ENCODE peak calls at places on chromosomes 6 and 20, in five cellular contexts. One of them, this sample, is unnamed.

GRCh38 chr6:42316390-42316970 is 98.8 kb upstream of the MRPS10 start:
- DNase-seq in K562: peak
- DNase-seq in A549: peak
- DNase-seq in HepG2: no peak
- DNase-seq in H1: no peak
- DNase-seq in this sample: peak

GRCh38 chr6:151958332-151958731 is 150.8 kb downstream of the ESR1 start:
- DNase-seq in K562: no peak
- DNase-seq in A549: no peak
- DNase-seq in HepG2: no peak
- DNase-seq in H1: no peak
- DNase-seq in this sample: no peak

GRCh38 chr6:55445648-55446204 is 118.5 kb downstream of the GFRAL start:
- DNase-seq in K562: peak
- DNase-seq in A549: peak
- DNase-seq in HepG2: peak
- DNase-seq in H1: no peak
- DNase-seq in this sample: peak

GRCh38 chr20:5510446-5510845 is 193.7 kb upstream of the PROKR2 start:
- DNase-seq in K562: no peak
- DNase-seq in A549: no peak
- DNase-seq in HepG2: no peak
- DNase-seq in H1: peak
- DNase-seq in this sample: no peak

GRCh38 chr20:50786703-50787102 is 8.2 kb upstream of the BCAS4 start:
- DNase-seq in K562: no peak
- DNase-seq in A549: no peak
- DNase-seq in HepG2: no peak
- DNase-seq in H1: no peak
- DNase-seq in this sample: no peak

GRCh38 chr20:11311659-11312058 is 606.0 kb upstream of the BTBD3 start:
- DNase-seq in K562: no peak
- DNase-seq in A549: no peak
- DNase-seq in HepG2: no peak
- DNase-seq in H1: no peak
- DNase-seq in this sample: no peak

GRCh38 chr6:134073156-134073555 is 20.7 kb upstream of the SLC2A12 start:
- DNase-seq in K562: no peak
- DNase-seq in A549: no peak
- DNase-seq in HepG2: no peak
- DNase-seq in H1: no peak
- DNase-seq in this sample: no peak

GRCh38 chr6:155517282-155517681 is 61.6 kb upstream of the NOX3 start:
- DNase-seq in K562: no peak
- DNase-seq in A549: no peak
- DNase-seq in HepG2: no peak
- DNase-seq in H1: no peak
- DNase-seq in this sample: no peak

GRCh38 chr6:139017227-139017626 is 11.3 kb upstream of the ABRACL start:
- DNase-seq in K562: no peak
- DNase-seq in A549: no peak
- DNase-seq in HepG2: no peak
- DNase-seq in H1: peak
- DNase-seq in this sample: no peak

GRCh38 chr6:150670311-150670710 is 70.6 kb downstream of the PLEKHG1 start:
- DNase-seq in K562: no peak
- DNase-seq in A549: no peak
- DNase-seq in HepG2: no peak
- DNase-seq in H1: no peak
- DNase-seq in this sample: no peak

GRCh38 chr20:46688151-46689081 is 828 bp downstream of the TP53RK start:
- DNase-seq in K562: no peak
- DNase-seq in A549: peak
- DNase-seq in HepG2: no peak
- DNase-seq in H1: no peak
- DNase-seq in this sample: peak

GRCh38 chr20:23820493-23820892 is 6.0 kb downstream of the CST2 start:
- DNase-seq in K562: no peak
- DNase-seq in A549: peak
- DNase-seq in HepG2: no peak
- DNase-seq in H1: no peak
- DNase-seq in this sample: no peak

GRCh38 chr6:121607716-121608115 is 172.3 kb downstream of the GJA1 start:
- DNase-seq in K562: no peak
- DNase-seq in A549: no peak
- DNase-seq in HepG2: no peak
- DNase-seq in H1: no peak
- DNase-seq in this sample: no peak

GRCh38 chr20:63642518-63643247 is 10.5 kb downstream of the STMN3 start:
- DNase-seq in K562: no peak
- DNase-seq in A549: no peak
- DNase-seq in HepG2: no peak
- DNase-seq in H1: peak
- DNase-seq in this sample: no peak

GRCh38 chr6:16095180-16095579 is 33.7 kb upstream of the MYLIP start:
- DNase-seq in K562: no peak
- DNase-seq in A549: no peak
- DNase-seq in HepG2: no peak
- DNase-seq in H1: no peak
- DNase-seq in this sample: no peak

GRCh38 chr20:24146231-24146634 is 157.7 kb upstream of the GGTLC1 start:
- DNase-seq in K562: no peak
- DNase-seq in A549: no peak
- DNase-seq in HepG2: no peak
- DNase-seq in H1: no peak
- DNase-seq in this sample: no peak

GRCh38 chr6:1868561-1869261 is 259.0 kb downstream of the FOXC1 start:
- DNase-seq in K562: no peak
- DNase-seq in A549: no peak
- DNase-seq in HepG2: no peak
- DNase-seq in H1: no peak
- DNase-seq in this sample: no peak

GRCh38 chr6:40044196-40044595 is 109.9 kb upstream of the MOCS1 start:
- DNase-seq in K562: no peak
- DNase-seq in A549: no peak
- DNase-seq in HepG2: no peak
- DNase-seq in H1: no peak
- DNase-seq in this sample: no peak
- TF ChIP-seq MAX in K562: no peak
- TF ChIP-seq MAX in A549: no peak
- TF ChIP-seq MAX in HepG2: no peak
- TF ChIP-seq MAX in H1: no peak
- TF ChIP-seq MAX in this sample: no peak

DNA sequence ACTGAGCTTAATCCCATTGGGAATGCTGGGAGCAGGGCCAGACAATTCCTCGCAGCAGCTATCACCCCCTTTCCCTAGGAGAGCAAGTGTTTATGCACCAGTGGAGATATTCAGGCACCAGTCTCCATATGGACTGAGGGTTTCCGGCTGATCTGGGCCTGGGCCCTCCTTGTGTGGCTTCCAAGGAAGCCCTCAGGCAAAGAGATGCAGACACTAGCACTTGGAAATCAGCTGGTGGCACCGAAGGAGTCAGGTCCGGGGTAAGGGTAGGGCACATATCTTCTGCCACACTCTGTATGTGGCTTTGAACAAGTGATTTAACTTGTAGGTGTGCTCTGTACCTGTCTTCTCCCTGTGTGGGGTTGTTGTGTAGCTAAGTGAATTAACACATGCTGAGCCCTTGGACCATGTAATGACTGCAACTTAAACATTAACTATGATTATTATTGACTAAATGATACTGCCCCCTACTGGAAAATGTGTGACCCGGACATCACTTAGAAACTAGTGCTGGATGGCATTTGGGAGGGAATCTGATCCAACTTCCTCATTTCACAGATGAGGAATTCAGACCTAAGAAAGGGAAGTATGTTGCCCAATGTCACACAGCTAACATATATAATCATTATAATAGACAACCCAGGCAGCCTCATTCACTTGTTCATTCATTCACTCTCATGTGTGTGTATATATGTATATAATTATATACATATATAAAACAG is 19.3 kb upstream of the WFDC2 start:
- DNase-seq in K562: peak
- DNase-seq in A549: peak
- DNase-seq in HepG2: peak
- DNase-seq in H1: no peak
- DNase-seq in this sample: peak
- TF ChIP-seq JUN in K562: no peak
- TF ChIP-seq JUN in A549: no peak
- TF ChIP-seq JUN in HepG2: no peak
- TF ChIP-seq JUN in H1: no peak
- TF ChIP-seq JUN in this sample: no peak

GRCh38 chr6:46338098-46338497 is 153.2 kb downstream of the RCAN2 start:
- DNase-seq in K562: no peak
- DNase-seq in A549: no peak
- DNase-seq in HepG2: no peak
- DNase-seq in H1: no peak
- DNase-seq in this sample: no peak
- H3K27ac ChIP-seq in K562: no peak
- H3K27ac ChIP-seq in A549: no peak
- H3K27ac ChIP-seq in HepG2: no peak
- H3K27ac ChIP-seq in H1: no peak
- H3K27ac ChIP-seq in this sample: no peak

DNA sequence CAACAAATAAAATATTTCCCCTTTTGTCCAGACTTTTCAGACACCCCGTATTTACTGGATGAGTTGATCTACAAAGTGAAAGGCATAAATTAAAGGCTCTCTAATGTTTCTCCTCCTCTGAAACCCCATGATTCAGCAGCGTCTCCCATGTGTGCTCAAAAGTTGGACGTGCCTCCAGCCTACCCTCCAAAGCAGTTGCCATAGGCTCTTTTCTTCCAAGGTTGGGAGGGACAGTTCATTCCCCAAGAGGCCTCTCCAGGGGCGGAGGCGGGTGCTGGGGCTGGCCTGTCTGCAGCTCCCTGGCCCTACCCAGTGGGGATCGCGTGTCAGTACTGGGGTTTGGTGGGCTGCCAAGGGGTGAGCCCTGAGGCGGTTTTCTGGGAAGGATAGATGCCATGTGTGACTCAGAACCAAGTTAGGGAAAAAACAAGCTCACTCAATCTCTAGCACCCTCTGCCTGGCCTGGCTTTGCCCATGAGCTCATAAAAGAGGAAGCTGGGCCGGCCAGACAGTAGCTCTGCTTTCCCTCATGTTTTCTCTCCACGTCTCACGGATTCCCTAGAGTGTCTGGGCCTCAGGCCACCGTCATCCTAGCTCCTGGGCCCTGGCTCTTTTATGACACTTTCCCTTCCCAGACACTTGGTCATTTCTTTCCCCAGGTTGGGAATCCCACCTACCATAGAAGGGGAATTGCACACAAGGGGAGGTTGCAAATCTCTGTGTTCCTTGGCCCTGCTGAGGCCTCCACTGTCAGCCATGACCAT is 8.0 kb upstream of the IER3 start:
- DNase-seq in K562: peak
- DNase-seq in A549: peak
- DNase-seq in HepG2: no peak
- DNase-seq in H1: no peak
- DNase-seq in this sample: peak
- TF ChIP-seq MAX in K562: no peak
- TF ChIP-seq MAX in A549: peak
- TF ChIP-seq MAX in HepG2: no peak
- TF ChIP-seq MAX in H1: no peak
- TF ChIP-seq MAX in this sample: no peak